ENCODE peak calls at places on chromosomes 4 and X, in ten cellular contexts. C is A549, Y is lower leg skin, Q is spleen, U is upper lobe of left lung, K is tibial nerve, J is vagina, Z is HCT116, G is IMR-90, H is heart left ventricle. D is an unnamed sample.
A peak's percentile ranks its signal among the peaks of the same experiment; 100 is the strongest.

GRCh38 chr4:41525129-41525528 is 12.8 kb upstream of the LIMCH1 start:
- DNase-seq in G (peak; percentile 69), H (no peak), U (peak; percentile 6), J (no peak), K (no peak), Y (no peak), Q (no peak), C (peak; percentile 38), Z (peak; percentile 64), D (no peak)

GRCh38 chr4:190014771-190015537 is 12.1 kb downstream of the FRG2 start:
- DNase-seq in G (no peak), Q (peak; percentile 73), K (no peak), H (no peak), Y (no peak), Z (no peak), C (no peak), U (peak; percentile 85), J (no peak), D (no peak)

GRCh38 chr4:83179205-83179604 is 64.7 kb upstream of the PLAC8 start:
- DNase-seq in Z (no peak), J (no peak), Q (no peak), G (no peak), U (no peak), H (no peak), K (no peak), C (no peak), Y (no peak), D (no peak)

GRCh38 chr4:52001616-52002015 is 18.5 kb downstream of the LRRC66 start:
- DNase-seq in Q (no peak), G (peak; percentile 40), Y (no peak), U (no peak), H (no peak), J (no peak), C (no peak), Z (no peak), K (no peak), D (no peak)

GRCh38 chr4:74319506-74319905 is 11.2 kb downstream of the EPGN start:
- DNase-seq in Z (no peak), J (no peak), K (no peak), Q (no peak), Y (no peak), C (no peak), G (peak; percentile 34), U (no peak), H (no peak), D (no peak)

GRCh38 chrX:27619459-27619858 is 29.3 kb downstream of the DCAF8L2 start:
- DNase-seq in G (no peak), Z (no peak), Y (no peak), K (no peak), J (no peak), H (no peak), C (no peak), Q (no peak), U (no peak), D (no peak)

GRCh38 chr4:176817222-176817621 is 24.5 kb upstream of the VEGFC start:
- DNase-seq in Z (no peak), Y (no peak), J (no peak), U (no peak), K (no peak), G (no peak), Q (no peak), C (no peak), H (no peak), D (no peak)

GRCh38 chr4:80926446-80926845 is 104.1 kb upstream of the BMP3 start:
- DNase-seq in C (no peak), G (peak; percentile 30), Q (no peak), Y (no peak), H (no peak), K (no peak), U (no peak), J (no peak), Z (no peak), D (no peak)

GRCh38 chr4:110705440-110705782 is 82.5 kb upstream of the PITX2 start:
- DNase-seq in J (no peak), H (no peak), K (no peak), Q (no peak), G (no peak), U (no peak), Z (no peak), Y (no peak), C (no peak), D (no peak)

GRCh38 chrX:73855546-73855945 is 292.5 kb downstream of the CHIC1 start:
- DNase-seq in Y (peak; percentile 32), G (peak; percentile 70), J (no peak), K (peak; percentile 27), U (no peak), C (peak; percentile 18), Z (peak; percentile 28), H (peak; percentile 34), Q (no peak), D (peak; percentile 34)

GRCh38 chrX:15215366-15215765 is 54.5 kb downstream of the ASB9 start:
- DNase-seq in C (no peak), Z (no peak), H (no peak), Y (no peak), U (no peak), K (no peak), G (no peak), J (no peak), Q (no peak), D (no peak)

GRCh38 chrX:3175659-3176438 is 134.6 kb downstream of the ARSF start:
- DNase-seq in H (no peak), Z (no peak), U (no peak), Y (no peak), Q (no peak), C (no peak), G (peak; percentile 56), J (no peak), K (no peak), D (no peak)

DNA sequence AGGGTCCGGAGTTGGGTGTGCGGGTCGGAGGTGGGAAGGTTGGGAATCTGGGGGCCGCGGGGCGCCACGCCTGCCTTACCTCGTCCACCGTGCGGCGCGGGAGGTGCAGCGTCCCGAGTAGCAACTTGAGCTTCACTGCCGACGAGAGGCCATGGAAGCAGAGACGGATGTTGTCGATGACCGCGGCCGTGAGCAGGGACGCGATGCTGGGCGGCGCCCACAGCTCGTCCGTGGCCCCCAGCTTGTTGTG is 178 bp downstream of the NELFA start:
- DNase-seq in G (no peak), H (no peak), Z (no peak), J (no peak), Q (no peak), K (no peak), C (no peak), Y (no peak), U (no peak), D (no peak)
- TF ChIP-seq CTCF in G (no peak), H (no peak), Z (no peak), J (no peak), Q (no peak), K (no peak), C (no peak), Y (no peak), U (no peak), D (no peak)

GRCh38 chr4:108291137-108291536 is 122.4 kb upstream of the LEF1 start:
- DNase-seq in Q (no peak), C (no peak), U (no peak), Z (no peak), H (no peak), G (no peak), J (no peak), K (no peak), Y (no peak), D (no peak)
- TF ChIP-seq POLR2A in Q (no peak), C (no peak), U (no peak), Z (no peak), H (no peak), G (no peak), J (no peak), K (no peak), Y (no peak), D (no peak)

GRCh38 chr4:37685726-37686372 is 327 bp downstream of the RELL1 start:
- DNase-seq in Z (no peak), U (no peak), G (peak; percentile 22), H (peak; percentile 58), Q (no peak), Y (no peak), C (peak; percentile 21), J (no peak), K (peak; percentile 34), D (peak; percentile 27)

GRCh38 chr4:37686373-37687174 is at the start of gene RELL1:
- DNase-seq in Y (peak; percentile 100), U (peak; percentile 100), K (peak; percentile 99), Q (peak; percentile 99), Z (peak; percentile 99), C (peak; percentile 79), H (peak; percentile 99), J (peak; percentile 100), G (peak; percentile 99), D (peak; percentile 100)

GRCh38 chr4:37684154-37684553 is 2.0 kb downstream of the RELL1 start:
- DNase-seq in U (no peak), K (no peak), G (no peak), J (no peak), Y (no peak), Z (no peak), Q (no peak), H (no peak), C (no peak), D (no peak)

GRCh38 chr4:37687175-37687525 is 974 bp upstream of the RELL1 start:
- DNase-seq in H (no peak), G (no peak), Q (no peak), U (no peak), J (no peak), K (no peak), Z (no peak), C (no peak), Y (no peak), D (no peak)

DNA sequence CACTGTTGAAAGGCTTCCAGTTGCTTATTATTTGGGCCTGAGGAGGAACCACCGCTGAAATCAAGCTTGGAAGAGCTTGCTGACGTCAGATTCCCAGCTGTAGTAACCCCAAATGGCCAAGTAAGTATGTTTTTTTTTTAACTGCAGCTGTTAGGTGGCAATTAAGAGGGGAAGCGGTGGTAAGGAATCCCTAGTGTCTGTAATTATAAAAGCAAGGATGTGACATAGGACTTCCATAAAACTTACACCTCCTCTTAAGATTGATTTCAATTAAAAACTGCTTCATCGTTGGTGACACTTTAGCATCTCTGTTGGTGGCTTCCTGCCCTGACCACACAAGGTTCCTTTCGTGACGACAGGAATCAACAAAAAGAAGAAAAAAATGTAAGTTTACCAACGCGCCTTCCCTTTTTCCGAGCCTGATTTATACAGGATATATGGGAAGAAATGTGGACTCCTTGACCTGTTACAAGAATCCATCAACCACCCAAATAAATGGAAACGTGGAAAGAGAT is 908 bp downstream of the RELL1 start:
- DNase-seq in C (peak; percentile 10), J (no peak), H (peak; percentile 33), U (no peak), K (no peak), G (peak; percentile 82), Z (no peak), Y (no peak), Q (no peak), D (no peak)
- H3K4me3 ChIP-seq in C (peak overlapping the region; percentile 97), J (peak overlapping the region; percentile 97), H (peak overlapping the region; percentile 82), U (peak overlapping the region; percentile 98), K (peak overlapping the region; percentile 88), G (peak overlapping the region; percentile 86), Z (peak overlapping the region; percentile 69), Y (peak overlapping the region; percentile 74), Q (peak overlapping the region; percentile 94), D (peak overlapping the region; percentile 65)

GRCh38 chrX:67599532-67599931 is 55.7 kb downstream of the AR start:
- DNase-seq in J (no peak), G (no peak), Z (no peak), C (no peak), Q (no peak), Y (no peak), U (no peak), K (no peak), H (no peak), D (no peak)

GRCh38 chrX:67601771-67602170 is 58.0 kb downstream of the AR start:
- DNase-seq in Z (no peak), Y (no peak), J (no peak), C (no peak), G (no peak), Q (no peak), U (no peak), H (no peak), K (no peak), D (no peak)

GRCh38 chrX:67596839-67597790 is 53.3 kb downstream of the AR start:
- DNase-seq in K (no peak), Q (no peak), Z (no peak), J (no peak), C (no peak), G (no peak), Y (no peak), H (no peak), U (no peak), D (no peak)
- TF ChIP-seq CTCF in K (no peak), Q (no peak), Z (no peak), J (no peak), C (no peak), G (no peak), Y (no peak), H (no peak), U (no peak), D (no peak)

D was measured in gastrocnemius medialis.